ENCODE peak calls at places on chromosome 12, in four cellular contexts. T, M, J and A are unnamed samples.

GRCh38 chr12:52212701-52213540 is 20.1 kb upstream of the KRT7 start:
- DNase-seq in M (no peak), T (no peak), J (peak; percentile 22), A (peak; percentile 1)

GRCh38 chr12:10307630-10308029 is at the start of gene KLRD1:
- DNase-seq in M (no peak), J (no peak), T (no peak), A (no peak)

GRCh38 chr12:56007892-56008471 is 10.9 kb downstream of the SUOX start:
- DNase-seq in T (no peak), J (no peak), M (no peak), A (peak; percentile 21)

GRCh38 chr12:43742106-43742505 is 16.5 kb downstream of the PUS7L start:
- DNase-seq in J (no peak), M (no peak), T (peak; percentile 88), A (no peak)

GRCh38 chr12:80299219-80299618 is 144.8 kb upstream of the PTPRQ start:
- DNase-seq in T (no peak), J (no peak), M (no peak), A (no peak)

GRCh38 chr12:54489857-54490256 is 7.7 kb upstream of the NCKAP1L start:
- DNase-seq in J (no peak), T (no peak), M (no peak), A (no peak)

GRCh38 chr12:127401005-127401404 is 866.0 kb upstream of the TMEM132C start:
- DNase-seq in J (no peak), T (peak; percentile 39), M (no peak), A (no peak)

GRCh38 chr12:24778486-24779304 is 170.2 kb downstream of the BCAT1 start:
- DNase-seq in J (no peak), T (peak; percentile 17), M (no peak), A (no peak)

GRCh38 chr12:120588948-120589930 is 8.0 kb upstream of the POP5 start:
- DNase-seq in J (peak; percentile 37), T (no peak), M (no peak), A (no peak)

GRCh38 chr12:54429014-54429471 is 10.0 kb upstream of the ITGA5 start:
- DNase-seq in M (no peak), J (no peak), T (no peak), A (no peak)

GRCh38 chr12:6230321-6231110 is 30.3 kb downstream of the CD9 start:
- DNase-seq in M (peak; percentile 93), T (no peak), J (peak; percentile 71), A (peak; percentile 71)

GRCh38 chr12:68440068-68440581 is 108.0 kb upstream of the MDM1 start:
- DNase-seq in T (peak; percentile 22), M (no peak), J (no peak), A (no peak)

GRCh38 chr12:68078737-68079136 is 80.8 kb downstream of the IFNG start:
- DNase-seq in M (no peak), J (no peak), T (no peak), A (no peak)

GRCh38 chr12:66813137-66813867 is 134.4 kb upstream of the GRIP1 start:
- DNase-seq in M (no peak), T (no peak), J (no peak), A (no peak)

GRCh38 chr12:97659117-97659880 is 196.7 kb downstream of the RMST start:
- DNase-seq in M (no peak), J (no peak), T (no peak), A (no peak)

GRCh38 chr12:92648242-92649031 is 54.4 kb upstream of the PLEKHG7 start:
- DNase-seq in T (no peak), M (no peak), J (no peak), A (no peak)

GRCh38 chr12:32435921-32436710 is 36.8 kb downstream of the FGD4 start:
- DNase-seq in M (no peak), T (no peak), J (no peak), A (no peak)

GRCh38 chr12:79560165-79560889 is 130.4 kb downstream of the PAWR start:
- DNase-seq in T (no peak), M (no peak), J (no peak), A (no peak)

GRCh38 chr12:6830286-6830892 is 2.2 kb downstream of the P3H3 start:
- DNase-seq in J (peak; percentile 21), T (no peak), M (no peak), A (no peak)

GRCh38 chr12:44628180-44628579 is 247.9 kb downstream of the NELL2 start:
- DNase-seq in J (no peak), M (no peak), T (no peak), A (no peak)

GRCh38 chr12:85322715-85323114 is 42.7 kb downstream of the ALX1 start:
- DNase-seq in J (no peak), M (no peak), T (no peak), A (no peak)

GRCh38 chr12:561908-562593 is 101.2 kb downstream of the NINJ2 start:
- DNase-seq in T (no peak), M (no peak), J (no peak), A (peak; percentile 64)

GRCh38 chr12:25764409-25764808 is 194.1 kb upstream of the RASSF8 start:
- DNase-seq in T (no peak), J (no peak), M (no peak), A (no peak)

GRCh38 chr12:25361511-25361910 is 110.8 kb upstream of the KRAS start:
- DNase-seq in J (no peak), M (no peak), T (no peak), A (no peak)

GRCh38 chr12:53478865-53479264 is 20.4 kb downstream of the MAP3K12 start:
- DNase-seq in J (no peak), T (no peak), M (no peak), A (no peak)

GRCh38 chr12:71415336-71416231 is 24.0 kb upstream of the LGR5 start:
- DNase-seq in T (peak; percentile 59), J (no peak), M (no peak), A (no peak)

GRCh38 chr12:64671682-64672081 is 61.4 kb downstream of the RASSF3 start:
- DNase-seq in J (no peak), T (no peak), M (no peak), A (no peak)

GRCh38 chr12:33551006-33551405 is 111.4 kb upstream of the SYT10 start:
- DNase-seq in T (no peak), M (no peak), J (no peak), A (no peak)

GRCh38 chr12:9258676-9259075 is 50.5 kb upstream of the PZP start:
- DNase-seq in T (no peak), M (no peak), J (no peak), A (no peak)

GRCh38 chr12:11731042-11731357 is 81.5 kb downstream of the ETV6 start:
- DNase-seq in T (no peak), M (no peak), J (no peak), A (no peak)

GRCh38 chr12:122740351-122740750 is 9.7 kb upstream of the HCAR1 start:
- DNase-seq in M (no peak), T (no peak), J (no peak), A (no peak)

GRCh38 chr12:60805340-60805739 is 1209.5 kb downstream of the SLC16A7 start:
- DNase-seq in M (no peak), T (no peak), J (no peak), A (no peak)

GRCh38 chr12:50778663-50779590 is 15.0 kb downstream of the ATF1 start:
- DNase-seq in T (no peak), M (no peak), J (peak; percentile 50), A (no peak)

GRCh38 chr12:13175499-13175898 is 21.0 kb upstream of the EMP1 start:
- DNase-seq in T (peak; percentile 51), J (no peak), M (no peak), A (no peak)